ENCODE peak calls at places on chromosomes 3 and 15, in seven cellular contexts. L is stomach, O is A549, A is prostate gland, Z is IMR-90, C is Peyer's patch, W is gastrocnemius medialis. Y is an unnamed sample.

GRCh38 chr15:90232941-90233700 is 620 bp downstream of the CIB1 start:
- DNase-seq in L (peak), O (peak), A (peak), Z (peak), C (peak), W (no peak), Y (peak)

GRCh38 chr15:90988249-90988648 is 6.1 kb downstream of the PRC1 start:
- DNase-seq in L (no peak), O (no peak), A (no peak), Z (no peak), C (no peak), W (no peak), Y (peak)

GRCh38 chr15:91864669-91865068 is 11.2 kb downstream of the SLCO3A1 start:
- DNase-seq in L (no peak), O (no peak), A (no peak), Z (no peak), C (no peak), W (no peak), Y (no peak)

GRCh38 chr3:157237886-157238285 is 77.9 kb upstream of the CCNL1 start:
- DNase-seq in L (no peak), O (no peak), A (no peak), Z (no peak), C (no peak), W (no peak), Y (no peak)

GRCh38 chr15:73822998-73823397 is 50.4 kb upstream of the TBC1D21 start:
- DNase-seq in L (no peak), O (no peak), A (no peak), Z (peak), C (no peak), W (no peak), Y (no peak)

GRCh38 chr15:63407612-63408011 is 26.0 kb upstream of the CA12 start:
- DNase-seq in L (no peak), O (no peak), A (no peak), Z (no peak), C (no peak), W (no peak), Y (no peak)

GRCh38 chr3:173862701-173863100 is 465.2 kb downstream of the NLGN1 start:
- DNase-seq in L (no peak), O (no peak), A (no peak), Z (no peak), C (no peak), W (no peak), Y (no peak)

GRCh38 chr15:69417581-69417980 is 3.4 kb downstream of the KIF23 start:
- DNase-seq in L (no peak), O (no peak), A (no peak), Z (peak), C (no peak), W (no peak), Y (no peak)

GRCh38 chr3:177579419-177579818 is 382.1 kb upstream of the TBL1XR1 start:
- DNase-seq in L (no peak), O (no peak), A (no peak), Z (peak), C (no peak), W (no peak), Y (no peak)

GRCh38 chr3:27633224-27633545 is 88.9 kb downstream of the EOMES start:
- DNase-seq in L (no peak), O (no peak), A (no peak), Z (peak), C (peak), W (no peak), Y (peak)

GRCh38 chr3:127472506-127472905 is 118.0 kb downstream of the TPRA1 start:
- DNase-seq in L (no peak), O (no peak), A (no peak), Z (no peak), C (no peak), W (no peak), Y (no peak)

GRCh38 chr3:76859596-76859995 is 180.3 kb upstream of the ROBO2 start:
- DNase-seq in L (no peak), O (no peak), A (no peak), Z (peak), C (no peak), W (no peak), Y (no peak)

GRCh38 chr3:73609655-73610054 is 15.1 kb downstream of the PDZRN3 start:
- DNase-seq in L (no peak), O (no peak), A (no peak), Z (no peak), C (no peak), W (no peak), Y (no peak)

GRCh38 chr15:59550961-59551360 is 60.6 kb upstream of the GCNT3 start:
- DNase-seq in L (no peak), O (no peak), A (no peak), Z (no peak), C (no peak), W (no peak), Y (no peak)

GRCh38 chr15:101651753-101652097 is 456 bp downstream of the TM2D3 start:
- DNase-seq in L (no peak), O (no peak), A (peak), Z (no peak), C (peak), W (peak), Y (no peak)

GRCh38 chr3:9786825-9787654 is 5.2 kb downstream of the TADA3 start:
- DNase-seq in L (no peak), O (no peak), A (no peak), Z (no peak), C (no peak), W (no peak), Y (peak)

GRCh38 chr3:161349529-161350278 is 21.6 kb downstream of the SPTSSB start:
- DNase-seq in L (no peak), O (peak), A (peak), Z (peak), C (no peak), W (no peak), Y (no peak)

GRCh38 chr3:128503751-128504532 is 10.9 kb upstream of the GATA2 start:
- DNase-seq in L (no peak), O (no peak), A (no peak), Z (no peak), C (no peak), W (no peak), Y (no peak)

GRCh38 chr3:146308222-146308621 is 57.3 kb upstream of the PLSCR4 start:
- DNase-seq in L (no peak), O (no peak), A (no peak), Z (peak), C (no peak), W (no peak), Y (peak)

GRCh38 chr3:20914260-20914659 is 728.3 kb upstream of the SGO1 start:
- DNase-seq in L (no peak), O (no peak), A (no peak), Z (no peak), C (no peak), W (no peak), Y (no peak)

GRCh38 chr3:71328917-71329316 is 254.6 kb downstream of the FOXP1 start:
- DNase-seq in L (no peak), O (no peak), A (no peak), Z (no peak), C (no peak), W (no peak), Y (no peak)

GRCh38 chr3:194075802-194076460 is 60.0 kb upstream of the HES1 start:
- DNase-seq in L (peak), O (peak), A (no peak), Z (no peak), C (no peak), W (no peak), Y (no peak)

GRCh38 chr15:39583586-39584265 is 2.8 kb downstream of the THBS1 start:
- DNase-seq in L (no peak), O (peak), A (no peak), Z (peak), C (no peak), W (no peak), Y (peak)

GRCh38 chr3:87101873-87102272 is 110.9 kb upstream of the VGLL3 start:
- DNase-seq in L (no peak), O (no peak), A (no peak), Z (no peak), C (no peak), W (no peak), Y (no peak)

GRCh38 chr3:130773371-130773770 is 26.7 kb upstream of the PIK3R4 start:
- DNase-seq in L (no peak), O (no peak), A (no peak), Z (no peak), C (no peak), W (no peak), Y (no peak)

GRCh38 chr3:164418426-164418825 is 659.9 kb downstream of the SI start:
- DNase-seq in L (no peak), O (no peak), A (peak), Z (no peak), C (no peak), W (no peak), Y (no peak)

GRCh38 chr15:88246081-88246480 is 10.5 kb downstream of the NTRK3 start:
- DNase-seq in L (no peak), O (no peak), A (no peak), Z (no peak), C (no peak), W (no peak), Y (no peak)

GRCh38 chr15:80942266-80942665 is 47.4 kb downstream of the MESD start:
- DNase-seq in L (no peak), O (no peak), A (no peak), Z (no peak), C (no peak), W (no peak), Y (no peak)

GRCh38 chr15:80942746-80943565 is 46.7 kb downstream of the MESD start:
- DNase-seq in L (no peak), O (no peak), A (peak), Z (peak), C (no peak), W (peak), Y (no peak)

GRCh38 chr15:80940851-80941250 is 48.8 kb downstream of the MESD start:
- DNase-seq in L (no peak), O (no peak), A (no peak), Z (no peak), C (no peak), W (no peak), Y (no peak)

GRCh38 chr15:80937718-80938117 is 51.9 kb downstream of the MESD start:
- DNase-seq in L (no peak), O (no peak), A (no peak), Z (no peak), C (no peak), W (no peak), Y (no peak)

GRCh38 chr15:80940331-80940730 is 49.3 kb downstream of the MESD start:
- DNase-seq in L (no peak), O (no peak), A (no peak), Z (no peak), C (no peak), W (no peak), Y (no peak)
- TF ChIP-seq POLR2A in L (no peak), O (no peak), A (no peak), Z (no peak), C (no peak), W (no peak), Y (no peak)

DNA sequence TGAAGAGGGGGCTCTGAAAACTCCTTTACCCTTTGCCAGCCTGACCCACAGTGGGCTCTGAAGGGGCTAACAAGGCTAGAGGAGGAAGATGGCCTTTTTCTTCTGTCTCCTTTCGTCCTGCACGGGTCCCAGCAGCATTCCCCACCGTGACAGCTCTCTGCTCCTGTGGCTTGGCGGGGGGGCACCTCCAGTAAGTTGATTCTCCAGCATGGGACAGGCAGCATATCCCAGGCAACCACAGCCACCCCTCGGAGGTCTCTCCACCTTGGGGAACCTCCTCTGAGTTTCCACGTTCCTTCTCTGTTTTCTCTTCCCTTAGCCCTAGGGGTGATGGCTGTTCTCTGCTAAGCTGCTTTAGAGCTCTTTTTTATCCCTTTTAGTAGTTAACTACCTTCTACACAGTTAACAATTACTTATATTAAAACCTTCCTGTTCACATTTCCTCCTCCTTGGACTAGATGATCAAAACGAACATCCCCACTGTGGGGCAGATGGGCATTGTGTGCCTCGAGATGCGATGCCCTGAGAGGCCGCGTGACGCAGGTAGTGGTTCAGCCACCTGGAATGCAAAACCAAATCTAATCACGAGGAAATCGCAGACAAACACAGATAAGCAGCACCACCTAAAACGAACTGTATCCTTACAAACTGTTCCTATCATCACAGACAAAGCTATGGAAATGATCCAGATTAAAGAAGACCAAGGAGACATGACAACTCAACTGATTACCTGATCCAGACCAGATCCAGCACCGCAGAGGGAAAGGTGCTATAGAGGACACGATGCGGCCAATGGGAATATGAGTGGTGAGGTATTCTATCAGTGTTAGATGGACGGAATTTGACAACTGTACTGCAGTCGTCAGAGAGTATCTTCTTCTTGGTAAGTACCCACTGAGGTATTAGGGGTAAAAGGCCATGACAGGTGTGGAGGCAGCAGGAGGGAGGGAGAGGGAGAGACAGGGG is 27.7 kb downstream of the TSPAN3 start:
- DNase-seq in L (no peak), O (no peak), A (no peak), Z (no peak), C (no peak), W (no peak), Y (no peak)
- TF ChIP-seq POLR2A in L (no peak), O (no peak), A (no peak), Z (no peak), C (no peak), W (no peak), Y (no peak)

GRCh38 chr15:72222433-72222832 is 8.6 kb downstream of the PKM start:
- DNase-seq in L (no peak), O (peak), A (peak), Z (no peak), C (no peak), W (peak), Y (no peak)
- TF ChIP-seq POLR2A in L (no peak), O (no peak), A (peak), Z (no peak), C (no peak), W (peak), Y (no peak)

DNA sequence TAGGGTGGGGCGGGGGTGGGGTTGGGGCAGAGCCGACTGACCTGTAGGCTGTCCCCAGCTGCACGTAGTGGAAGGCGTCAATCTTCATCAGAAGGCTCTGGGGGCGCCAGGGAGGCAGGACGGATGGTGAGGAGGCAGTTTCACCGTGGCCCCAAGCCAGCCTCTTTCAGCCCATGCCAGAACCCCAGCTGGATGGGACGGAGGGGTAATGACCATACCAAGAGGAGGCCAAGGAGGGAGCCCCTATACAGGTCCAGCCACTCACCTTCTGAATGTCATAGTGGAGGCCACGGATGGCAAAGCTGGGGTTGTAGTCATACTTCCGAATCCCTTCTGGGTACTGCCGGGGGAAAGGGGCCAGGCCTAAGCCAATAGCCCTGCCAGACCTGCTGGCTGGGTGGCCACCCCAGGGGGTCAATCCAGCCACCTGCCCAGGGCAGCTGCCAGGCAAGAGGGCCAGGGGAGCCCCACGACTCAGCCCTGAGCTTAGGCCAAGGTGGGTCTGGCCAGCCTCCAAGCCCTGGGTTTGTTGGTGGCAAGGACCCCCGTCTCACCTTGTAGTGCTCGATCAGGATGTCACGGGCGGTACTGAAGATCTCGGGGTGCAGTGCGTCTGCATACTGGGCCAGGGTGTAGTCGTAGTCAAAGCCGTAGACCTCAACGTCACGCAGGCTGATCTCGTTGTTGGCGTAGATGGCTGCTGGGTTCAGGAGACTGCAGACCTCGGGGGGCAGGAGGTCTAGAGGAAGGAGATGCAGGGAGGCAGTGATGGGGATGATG is 4.9 kb downstream of the NT5DC2 start:
- DNase-seq in L (no peak), O (no peak), A (no peak), Z (no peak), C (no peak), W (no peak), Y (no peak)
- TF ChIP-seq POLR2A in L (no peak), O (no peak), A (no peak), Z (no peak), C (no peak), W (no peak), Y (no peak)

GRCh38 chr15:77081971-77082370 is 11.1 kb upstream of the TSPAN3 start:
- DNase-seq in L (no peak), O (no peak), A (no peak), Z (peak), C (no peak), W (no peak), Y (no peak)

GRCh38 chr15:77087213-77087612 is 16.3 kb upstream of the TSPAN3 start:
- DNase-seq in L (no peak), O (no peak), A (no peak), Z (no peak), C (no peak), W (no peak), Y (no peak)

DNA sequence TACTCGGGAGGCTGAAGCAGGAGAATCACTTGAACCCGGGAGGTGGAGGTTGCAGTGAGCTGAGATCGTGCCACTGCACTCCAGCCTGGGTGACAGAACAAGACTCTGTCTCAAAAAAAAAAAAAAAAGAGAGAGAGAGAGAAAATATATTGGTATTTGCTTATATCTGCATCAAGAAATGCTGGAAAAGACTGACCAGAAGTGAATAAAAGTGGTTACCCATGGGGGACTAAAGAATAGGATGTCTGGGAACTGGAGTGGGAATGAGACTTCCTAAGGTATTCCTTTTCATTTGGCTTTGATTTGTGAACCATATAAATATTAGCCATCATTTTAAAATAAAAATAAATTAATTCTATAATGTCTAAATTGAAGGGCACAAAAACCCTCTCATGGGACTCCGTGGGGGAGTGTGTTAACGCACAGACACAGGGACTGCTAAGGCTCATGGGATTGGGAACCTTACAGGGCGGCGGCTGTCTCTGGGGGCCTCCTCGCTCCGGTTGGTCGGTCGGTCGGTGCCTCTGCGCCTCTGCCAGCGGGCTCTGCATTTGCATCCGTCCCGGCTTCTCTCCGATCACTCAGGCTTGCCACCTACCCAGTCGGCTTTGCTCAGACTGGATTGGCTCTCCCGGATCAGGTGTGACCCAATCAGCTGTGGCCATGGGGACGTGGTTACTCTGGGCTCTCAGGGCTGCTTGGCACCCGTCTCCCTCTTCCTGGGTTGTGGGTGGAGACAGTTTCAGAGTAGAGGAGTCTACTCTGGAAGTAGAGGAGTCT is 12.7 kb upstream of the TSPAN3 start:
- DNase-seq in L (peak), O (peak), A (peak), Z (peak), C (peak), W (no peak), Y (peak)
- TF ChIP-seq POLR2A in L (no peak), O (peak), A (no peak), Z (no peak), C (peak), W (no peak), Y (no peak)

GRCh38 chr3:732326-732928 is 360.4 kb upstream of the CNTN6 start:
- DNase-seq in L (no peak), O (no peak), A (no peak), Z (no peak), C (no peak), W (no peak), Y (no peak)
- TF ChIP-seq POLR2A in L (no peak), O (no peak), A (no peak), Z (no peak), C (no peak), W (no peak), Y (no peak)

DNA sequence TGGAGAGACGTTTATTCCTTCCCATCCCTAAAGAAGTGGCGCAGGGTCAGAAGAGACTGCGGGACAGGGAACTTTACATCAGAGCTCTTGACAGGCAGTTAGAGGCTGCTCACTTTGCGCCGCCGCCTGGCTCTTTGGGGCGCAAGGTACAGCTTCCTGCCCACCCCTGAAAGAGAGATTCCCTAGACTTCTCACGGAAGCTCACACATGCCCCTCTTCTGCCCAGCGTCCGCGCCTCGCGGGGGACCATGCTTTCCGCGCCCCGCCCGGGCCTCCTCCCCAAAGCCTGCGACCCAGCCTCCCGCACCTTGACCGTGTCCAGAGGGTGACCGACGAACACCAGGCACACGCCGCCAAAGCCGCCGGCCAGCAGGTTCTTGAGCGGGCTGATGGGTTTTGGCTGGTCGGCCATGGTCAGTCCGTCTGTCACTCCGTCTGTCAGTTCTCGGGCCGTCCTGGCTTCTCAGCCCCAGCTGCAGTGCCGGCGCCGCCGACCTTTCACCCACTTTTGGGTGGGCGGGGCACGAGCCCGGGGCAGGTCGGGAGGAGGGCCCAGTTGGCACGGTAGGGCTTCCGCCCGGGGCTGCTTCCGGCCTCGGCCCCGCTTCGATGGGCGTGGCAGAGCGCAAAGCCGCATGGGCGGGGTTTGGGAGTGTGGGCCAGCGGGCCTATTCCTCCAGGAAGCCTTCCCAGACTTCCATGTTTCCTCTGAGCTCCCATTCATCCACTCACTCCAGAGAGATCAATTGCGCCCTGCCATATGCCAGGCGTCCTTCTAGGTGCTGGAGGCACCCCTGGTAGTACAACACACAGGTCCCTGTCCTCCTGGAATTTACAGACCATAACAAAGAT is at the start of gene SLC25A20:
- DNase-seq in L (peak), O (peak), A (peak), Z (peak), C (peak), W (peak), Y (peak)
- TF ChIP-seq POLR2A in L (no peak), O (no peak), A (peak), Z (no peak), C (peak), W (no peak), Y (peak)